ENCODE peak calls at places on chromosome 6, in seven cellular contexts. One of them, this sample, is unnamed.
A peak's percentile ranks its signal among the peaks of the same experiment; 100 is the strongest.

GRCh38 chr6:70221025-70221714 is 81.7 kb downstream of the COL9A1 start:
- DNase-seq in nephron progenitor cell: peak; percentile 22
- DNase-seq in HepG2: peak; percentile 12
- DNase-seq in RWPE1: peak; percentile 39
- DNase-seq in endodermal cell: peak; percentile 50
- DNase-seq in GM12864: no peak
- DNase-seq in psoas muscle: no peak
- DNase-seq in this sample: peak; percentile 43

GRCh38 chr6:7050911-7051779 is 56.6 kb upstream of the RREB1 start:
- DNase-seq in HepG2: no peak
- DNase-seq in RWPE1: peak; percentile 93
- DNase-seq in endodermal cell: peak; percentile 85
- DNase-seq in nephron progenitor cell: peak; percentile 62
- DNase-seq in psoas muscle: peak; percentile 76
- DNase-seq in GM12864: no peak
- DNase-seq in this sample: peak; percentile 54

GRCh38 chr6:2772840-2773239 is 7.6 kb downstream of the WRNIP1 start:
- DNase-seq in psoas muscle: no peak
- DNase-seq in RWPE1: no peak
- DNase-seq in endodermal cell: no peak
- DNase-seq in HepG2: no peak
- DNase-seq in nephron progenitor cell: no peak
- DNase-seq in GM12864: no peak
- DNase-seq in this sample: no peak

GRCh38 chr6:52562915-52563314 is 13.9 kb downstream of the TRAM2 start:
- DNase-seq in nephron progenitor cell: no peak
- DNase-seq in HepG2: no peak
- DNase-seq in endodermal cell: no peak
- DNase-seq in RWPE1: no peak
- DNase-seq in psoas muscle: no peak
- DNase-seq in GM12864: no peak
- DNase-seq in this sample: no peak

GRCh38 chr6:120648713-120649112 is 685.6 kb downstream of the TBC1D32 start:
- DNase-seq in HepG2: no peak
- DNase-seq in endodermal cell: no peak
- DNase-seq in GM12864: no peak
- DNase-seq in nephron progenitor cell: no peak
- DNase-seq in psoas muscle: no peak
- DNase-seq in RWPE1: peak; percentile 0
- DNase-seq in this sample: no peak

GRCh38 chr6:29602564-29603361 is 17.8 kb downstream of the OR2H2 start:
- DNase-seq in RWPE1: peak; percentile 13
- DNase-seq in nephron progenitor cell: peak; percentile 44
- DNase-seq in psoas muscle: no peak
- DNase-seq in endodermal cell: peak; percentile 88
- DNase-seq in HepG2: peak; percentile 35
- DNase-seq in GM12864: no peak
- DNase-seq in this sample: peak; percentile 39

GRCh38 chr6:84103029-84103428 is 69.5 kb downstream of the MRAP2 start:
- DNase-seq in GM12864: no peak
- DNase-seq in psoas muscle: no peak
- DNase-seq in HepG2: no peak
- DNase-seq in RWPE1: no peak
- DNase-seq in endodermal cell: no peak
- DNase-seq in nephron progenitor cell: no peak
- DNase-seq in this sample: no peak

GRCh38 chr6:121055572-121056163 is 278.6 kb downstream of the TBC1D32 start:
- DNase-seq in GM12864: no peak
- DNase-seq in HepG2: peak; percentile 54
- DNase-seq in psoas muscle: no peak
- DNase-seq in RWPE1: peak; percentile 42
- DNase-seq in nephron progenitor cell: peak; percentile 23
- DNase-seq in endodermal cell: no peak
- DNase-seq in this sample: peak; percentile 15

GRCh38 chr6:130961148-130961547 is 101.9 kb downstream of the EPB41L2 start:
- DNase-seq in GM12864: no peak
- DNase-seq in psoas muscle: no peak
- DNase-seq in HepG2: no peak
- DNase-seq in nephron progenitor cell: no peak
- DNase-seq in RWPE1: no peak
- DNase-seq in endodermal cell: no peak
- DNase-seq in this sample: no peak

GRCh38 chr6:158441639-158442308 is 118.1 kb upstream of the TMEM181 start:
- DNase-seq in RWPE1: no peak
- DNase-seq in psoas muscle: no peak
- DNase-seq in nephron progenitor cell: no peak
- DNase-seq in HepG2: no peak
- DNase-seq in endodermal cell: no peak
- DNase-seq in GM12864: no peak
- DNase-seq in this sample: no peak

GRCh38 chr6:6863957-6864639 is 243.7 kb upstream of the RREB1 start:
- DNase-seq in GM12864: no peak
- DNase-seq in endodermal cell: no peak
- DNase-seq in psoas muscle: no peak
- DNase-seq in nephron progenitor cell: no peak
- DNase-seq in HepG2: no peak
- DNase-seq in RWPE1: no peak
- DNase-seq in this sample: no peak

GRCh38 chr6:56927538-56928453 is 27.1 kb upstream of the BEND6 start:
- DNase-seq in psoas muscle: no peak
- DNase-seq in GM12864: no peak
- DNase-seq in HepG2: no peak
- DNase-seq in RWPE1: no peak
- DNase-seq in endodermal cell: peak; percentile 55
- DNase-seq in nephron progenitor cell: no peak
- DNase-seq in this sample: no peak

GRCh38 chr6:43887340-43887858 is 117.4 kb downstream of the VEGFA start:
- DNase-seq in GM12864: no peak
- DNase-seq in psoas muscle: no peak
- DNase-seq in nephron progenitor cell: no peak
- DNase-seq in RWPE1: no peak
- DNase-seq in HepG2: no peak
- DNase-seq in endodermal cell: no peak
- DNase-seq in this sample: no peak

GRCh38 chr6:124659427-124659826 is 302.8 kb upstream of the RNF217 start:
- DNase-seq in HepG2: no peak
- DNase-seq in GM12864: no peak
- DNase-seq in endodermal cell: peak; percentile 48
- DNase-seq in RWPE1: no peak
- DNase-seq in psoas muscle: no peak
- DNase-seq in nephron progenitor cell: no peak
- DNase-seq in this sample: no peak

GRCh38 chr6:144331610-144332009 is 46.5 kb downstream of the UTRN start:
- DNase-seq in GM12864: no peak
- DNase-seq in endodermal cell: peak; percentile 65
- DNase-seq in nephron progenitor cell: no peak
- DNase-seq in psoas muscle: no peak
- DNase-seq in HepG2: no peak
- DNase-seq in RWPE1: no peak
- DNase-seq in this sample: no peak

GRCh38 chr6:117502580-117502979 is 20.1 kb downstream of the DCBLD1 start:
- DNase-seq in endodermal cell: no peak
- DNase-seq in nephron progenitor cell: no peak
- DNase-seq in psoas muscle: no peak
- DNase-seq in GM12864: no peak
- DNase-seq in RWPE1: no peak
- DNase-seq in HepG2: no peak
- DNase-seq in this sample: no peak

GRCh38 chr6:134564705-134565104 is 246.8 kb upstream of the SGK1 start:
- DNase-seq in endodermal cell: no peak
- DNase-seq in nephron progenitor cell: no peak
- DNase-seq in RWPE1: no peak
- DNase-seq in psoas muscle: no peak
- DNase-seq in HepG2: peak; percentile 6
- DNase-seq in GM12864: no peak
- DNase-seq in this sample: no peak

GRCh38 chr6:114862809-114863208 is 520.0 kb upstream of the HS3ST5 start:
- DNase-seq in HepG2: no peak
- DNase-seq in nephron progenitor cell: no peak
- DNase-seq in RWPE1: peak; percentile 4
- DNase-seq in psoas muscle: no peak
- DNase-seq in endodermal cell: no peak
- DNase-seq in GM12864: no peak
- DNase-seq in this sample: no peak

GRCh38 chr6:166803455-166803854 is 152.9 kb downstream of the RNASET2 start:
- DNase-seq in nephron progenitor cell: no peak
- DNase-seq in GM12864: no peak
- DNase-seq in endodermal cell: no peak
- DNase-seq in HepG2: no peak
- DNase-seq in psoas muscle: no peak
- DNase-seq in RWPE1: no peak
- DNase-seq in this sample: no peak

GRCh38 chr6:101178748-101179147 is 214.8 kb upstream of the GRIK2 start:
- DNase-seq in nephron progenitor cell: no peak
- DNase-seq in psoas muscle: no peak
- DNase-seq in RWPE1: no peak
- DNase-seq in HepG2: no peak
- DNase-seq in GM12864: no peak
- DNase-seq in endodermal cell: no peak
- DNase-seq in this sample: no peak

GRCh38 chr6:21800948-21801438 is 207.4 kb downstream of the SOX4 start:
- DNase-seq in psoas muscle: no peak
- DNase-seq in HepG2: peak; percentile 39
- DNase-seq in nephron progenitor cell: peak; percentile 43
- DNase-seq in GM12864: no peak
- DNase-seq in RWPE1: no peak
- DNase-seq in endodermal cell: no peak
- DNase-seq in this sample: no peak

GRCh38 chr6:68635706-68636513 is 828 bp downstream of the ADGRB3 start:
- DNase-seq in RWPE1: no peak
- DNase-seq in nephron progenitor cell: peak; percentile 35
- DNase-seq in GM12864: no peak
- DNase-seq in psoas muscle: peak; percentile 55
- DNase-seq in HepG2: no peak
- DNase-seq in endodermal cell: peak; percentile 72
- DNase-seq in this sample: peak; percentile 21

GRCh38 chr6:3664641-3665041 is 86.9 kb downstream of the PXDC1 start:
- DNase-seq in HepG2: no peak
- DNase-seq in psoas muscle: no peak
- DNase-seq in RWPE1: no peak
- DNase-seq in nephron progenitor cell: peak; percentile 23
- DNase-seq in endodermal cell: no peak
- DNase-seq in GM12864: no peak
- DNase-seq in this sample: no peak

GRCh38 chr6:44626608-44627007 is 239.1 kb downstream of the CDC5L start:
- DNase-seq in HepG2: no peak
- DNase-seq in nephron progenitor cell: no peak
- DNase-seq in psoas muscle: no peak
- DNase-seq in endodermal cell: no peak
- DNase-seq in RWPE1: no peak
- DNase-seq in GM12864: no peak
- DNase-seq in this sample: no peak

GRCh38 chr6:155171109-155171746 is 92.6 kb upstream of the CLDN20 start:
- DNase-seq in nephron progenitor cell: no peak
- DNase-seq in GM12864: peak; percentile 76
- DNase-seq in psoas muscle: peak; percentile 73
- DNase-seq in endodermal cell: peak; percentile 39
- DNase-seq in RWPE1: peak; percentile 79
- DNase-seq in HepG2: peak; percentile 73
- DNase-seq in this sample: peak; percentile 81

GRCh38 chr6:8764733-8765132 is 329.4 kb upstream of the SLC35B3 start:
- DNase-seq in HepG2: no peak
- DNase-seq in psoas muscle: no peak
- DNase-seq in nephron progenitor cell: no peak
- DNase-seq in endodermal cell: no peak
- DNase-seq in RWPE1: no peak
- DNase-seq in GM12864: no peak
- DNase-seq in this sample: no peak

DNA sequence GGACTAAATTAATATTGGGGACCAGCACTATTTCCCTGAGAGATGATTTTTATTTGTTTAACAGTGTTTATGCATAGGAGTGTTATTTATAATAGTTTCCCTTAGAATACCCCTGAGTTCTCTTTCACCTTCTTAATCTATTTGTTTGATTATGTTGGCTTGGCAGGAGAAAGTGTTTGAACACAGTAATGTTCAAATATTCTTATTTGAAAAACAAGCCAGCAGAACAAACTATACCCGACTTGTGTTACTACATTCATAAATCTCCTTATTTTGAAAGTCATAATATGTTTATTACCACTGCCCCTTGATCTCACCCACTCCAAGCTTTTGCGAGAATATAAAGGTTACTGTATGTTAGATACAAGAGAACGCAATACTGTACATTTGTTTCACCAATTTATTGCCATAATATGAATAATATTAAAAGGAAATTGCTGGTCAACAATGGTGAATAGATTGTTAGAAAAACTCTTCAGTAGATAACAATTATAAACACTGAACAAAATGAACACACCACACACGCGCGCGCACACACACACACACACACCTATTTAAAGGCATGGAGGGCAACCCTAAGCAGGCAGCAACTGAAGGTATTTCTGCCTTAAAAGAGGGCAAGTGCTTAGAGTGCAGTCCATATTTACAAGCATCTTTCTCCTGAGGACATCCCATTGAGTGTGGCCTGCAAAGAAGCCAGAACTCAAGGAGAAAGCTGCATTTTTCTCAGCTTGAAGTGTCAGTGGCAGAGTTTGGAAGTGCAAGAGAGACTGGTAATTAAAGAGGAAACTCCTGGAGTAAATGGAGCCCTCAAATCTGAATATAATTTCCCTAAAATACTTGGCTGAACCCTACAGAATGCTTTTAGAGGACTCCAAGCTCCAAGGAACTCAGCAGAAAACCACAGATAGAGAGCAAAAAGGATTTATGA is 279.4 kb upstream of the MAN1A1 start:
- DNase-seq in RWPE1: no peak
- DNase-seq in nephron progenitor cell: no peak
- DNase-seq in HepG2: no peak
- DNase-seq in endodermal cell: no peak
- DNase-seq in psoas muscle: no peak
- DNase-seq in GM12864: no peak
- DNase-seq in this sample: no peak
- TF ChIP-seq CTCF in RWPE1: no peak
- TF ChIP-seq CTCF in nephron progenitor cell: no peak
- TF ChIP-seq CTCF in HepG2: no peak
- TF ChIP-seq CTCF in endodermal cell: peak; percentile 60
- TF ChIP-seq CTCF in psoas muscle: no peak
- TF ChIP-seq CTCF in GM12864: no peak
- TF ChIP-seq CTCF in this sample: no peak

GRCh38 chr6:148868314-148868713 is 121.5 kb downstream of the UST start:
- DNase-seq in endodermal cell: no peak
- DNase-seq in RWPE1: peak; percentile 71
- DNase-seq in nephron progenitor cell: no peak
- DNase-seq in psoas muscle: no peak
- DNase-seq in GM12864: no peak
- DNase-seq in HepG2: no peak
- DNase-seq in this sample: no peak
- TF ChIP-seq CTCF in endodermal cell: no peak
- TF ChIP-seq CTCF in RWPE1: no peak
- TF ChIP-seq CTCF in nephron progenitor cell: no peak
- TF ChIP-seq CTCF in psoas muscle: no peak
- TF ChIP-seq CTCF in GM12864: no peak
- TF ChIP-seq CTCF in HepG2: no peak
- TF ChIP-seq CTCF in this sample: no peak

GRCh38 chr6:14510038-14510437 is 392.5 kb downstream of the CD83 start:
- DNase-seq in HepG2: peak; percentile 16
- DNase-seq in endodermal cell: no peak
- DNase-seq in nephron progenitor cell: no peak
- DNase-seq in psoas muscle: no peak
- DNase-seq in GM12864: no peak
- DNase-seq in RWPE1: no peak
- DNase-seq in this sample: no peak
- TF ChIP-seq CTCF in HepG2: no peak
- TF ChIP-seq CTCF in endodermal cell: peak; percentile 55
- TF ChIP-seq CTCF in nephron progenitor cell: no peak
- TF ChIP-seq CTCF in psoas muscle: no peak
- TF ChIP-seq CTCF in GM12864: no peak
- TF ChIP-seq CTCF in RWPE1: no peak
- TF ChIP-seq CTCF in this sample: no peak

GRCh38 chr6:129671442-129672344 is 38.3 kb downstream of the ARHGAP18 start:
- DNase-seq in nephron progenitor cell: no peak
- DNase-seq in endodermal cell: no peak
- DNase-seq in psoas muscle: peak; percentile 59
- DNase-seq in GM12864: peak; percentile 92
- DNase-seq in HepG2: peak; percentile 56
- DNase-seq in RWPE1: no peak
- DNase-seq in this sample: peak; percentile 75
- TF ChIP-seq CTCF in nephron progenitor cell: no peak
- TF ChIP-seq CTCF in endodermal cell: peak; percentile 64
- TF ChIP-seq CTCF in psoas muscle: no peak
- TF ChIP-seq CTCF in GM12864: peak; percentile 62
- TF ChIP-seq CTCF in HepG2: peak; percentile 42
- TF ChIP-seq CTCF in RWPE1: no peak
- TF ChIP-seq CTCF in this sample: peak; percentile 36

This sample was measured in GM10248.